ENCODE peak calls at places on chromosomes 16 and 17, in four cellular contexts. U is neural progenitor cell, K is heart left ventricle, I is transverse colon. J is an unnamed sample. For H3K9me3 and H3K4me1, the result is how much of the 10 kb centered on the place peaks cover.

GRCh38 chr16:75079346-75079926 is 37.1 kb downstream of the LDHD start:
- DNase-seq in U (no peak), K (no peak), I (no peak), J (no peak)

GRCh38 chr17:17433260-17433659 is 43.5 kb upstream of the MED9 start:
- DNase-seq in U (no peak), K (no peak), I (no peak), J (no peak)

GRCh38 chr17:63275318-63275967 is 170.7 kb downstream of the CYB561 start:
- DNase-seq in U (no peak), K (no peak), I (no peak), J (no peak)

GRCh38 chr17:76497979-76498885 is 3.0 kb downstream of the RHBDF2 start:
- DNase-seq in U (peak), K (peak), I (peak), J (no peak)

GRCh38 chr17:27889711-27890251 is 3.4 kb downstream of the LYRM9 start:
- DNase-seq in U (no peak), K (no peak), I (no peak), J (no peak)

GRCh38 chr17:72931163-72931562 is 161.3 kb downstream of the SLC39A11 start:
- DNase-seq in U (no peak), K (no peak), I (no peak), J (no peak)

GRCh38 chr17:33572615-33573014 is 279.5 kb upstream of the ASIC2 start:
- DNase-seq in U (peak), K (no peak), I (no peak), J (no peak)

GRCh38 chr16:53896711-53897110 is 192.8 kb downstream of the FTO start:
- DNase-seq in U (no peak), K (no peak), I (no peak), J (no peak)

GRCh38 chr17:36777118-36777517 is 160.2 kb upstream of the LHX1 start:
- DNase-seq in U (peak), K (no peak), I (no peak), J (peak)

GRCh38 chr17:8137645-8138342 is 13.9 kb upstream of the HES7 start:
- DNase-seq in U (no peak), K (no peak), I (no peak), J (no peak)

GRCh38 chr17:28511858-28512461 is 5.8 kb downstream of the FOXN1 start:
- DNase-seq in U (no peak), K (no peak), I (no peak), J (no peak)

GRCh38 chr16:21167929-21168602 is 9.6 kb downstream of the LDAF1 start:
- DNase-seq in U (no peak), K (no peak), I (no peak), J (no peak)

GRCh38 chr17:40553694-40554534 is 11.4 kb downstream of the CCR7 start:
- DNase-seq in U (no peak), K (peak), I (no peak), J (no peak)

GRCh38 chr16:35574011-35574410 is 2114.6 kb downstream of the TP53TG3F start:
- DNase-seq in U (no peak), K (no peak), I (no peak), J (no peak)

GRCh38 chr16:35575432-35575821 is 2116.0 kb downstream of the TP53TG3F start:
- DNase-seq in U (no peak), K (no peak), I (no peak), J (no peak)

GRCh38 chr16:35572186-35572585 is 2112.8 kb downstream of the TP53TG3F start:
- DNase-seq in U (no peak), K (no peak), I (no peak), J (no peak)

GRCh38 chr16:35573407-35573806 is 2114.0 kb downstream of the TP53TG3F start:
- DNase-seq in U (no peak), K (no peak), I (no peak), J (no peak)

DNA sequence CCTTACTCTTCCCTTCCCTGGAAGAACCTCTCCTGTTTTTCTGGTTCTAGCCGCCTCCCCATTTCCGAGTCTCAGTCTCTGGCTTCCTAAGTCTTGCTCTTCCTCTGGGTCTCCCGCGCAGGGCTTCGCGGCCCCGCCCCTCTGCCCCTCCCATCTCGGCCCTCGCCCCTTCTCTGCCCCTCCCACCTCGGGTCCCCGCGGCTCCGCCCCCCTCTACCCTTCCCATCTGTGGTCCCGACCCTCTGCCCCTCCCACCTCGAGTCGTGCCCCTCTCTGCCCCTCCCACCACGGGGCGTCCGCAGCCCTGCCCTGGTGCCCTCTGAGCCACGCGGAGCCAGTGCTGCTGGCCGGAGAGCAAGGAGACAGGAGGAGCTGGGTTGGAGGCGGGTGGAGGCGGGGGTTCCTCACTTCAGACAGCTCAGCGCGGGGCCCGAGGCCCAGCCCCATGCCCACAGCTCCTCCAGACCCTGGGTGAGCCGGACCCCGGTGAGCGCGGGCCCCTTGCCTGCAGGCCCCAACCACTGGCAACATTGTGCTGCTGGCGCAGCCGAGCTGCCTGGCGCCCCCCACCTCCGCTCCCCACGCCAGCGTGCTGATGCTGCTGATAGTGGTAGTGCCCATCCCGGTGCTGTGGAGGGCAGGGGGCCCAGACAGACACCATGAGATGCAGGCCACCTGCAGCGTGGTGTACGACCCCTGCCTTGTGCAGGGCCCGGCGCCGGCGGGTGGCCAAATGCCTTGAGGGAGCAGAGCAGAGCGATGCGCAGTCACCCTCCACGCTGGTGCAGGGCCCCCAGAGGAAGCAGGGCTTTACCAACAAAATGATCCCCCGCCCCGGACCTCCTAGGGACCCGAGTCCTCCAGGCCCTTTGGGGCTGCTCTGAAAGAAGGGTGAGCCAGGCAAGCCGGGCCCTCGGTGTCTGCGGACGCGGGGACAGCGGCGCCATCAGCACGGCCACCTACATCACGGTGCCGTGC is 2115.3 kb downstream of the TP53TG3F start:
- DNase-seq in U (no peak), K (no peak), I (no peak), J (no peak)
- H3K9me3 ChIP-seq in U (under half), K (under half), I (under half), J (under half)

GRCh38 chr17:79746955-79747507 is 16.3 kb downstream of the ENPP7 start:
- DNase-seq in U (peak), K (no peak), I (no peak), J (no peak)

GRCh38 chr17:79749156-79749815 is 18.5 kb downstream of the ENPP7 start:
- DNase-seq in U (peak), K (no peak), I (no peak), J (peak)

GRCh38 chr17:79745641-79746105 is 14.9 kb downstream of the ENPP7 start:
- DNase-seq in U (no peak), K (no peak), I (no peak), J (no peak)

GRCh38 chr17:79748296-79749099 is 17.8 kb downstream of the ENPP7 start:
- DNase-seq in U (peak), K (no peak), I (no peak), J (no peak)

DNA sequence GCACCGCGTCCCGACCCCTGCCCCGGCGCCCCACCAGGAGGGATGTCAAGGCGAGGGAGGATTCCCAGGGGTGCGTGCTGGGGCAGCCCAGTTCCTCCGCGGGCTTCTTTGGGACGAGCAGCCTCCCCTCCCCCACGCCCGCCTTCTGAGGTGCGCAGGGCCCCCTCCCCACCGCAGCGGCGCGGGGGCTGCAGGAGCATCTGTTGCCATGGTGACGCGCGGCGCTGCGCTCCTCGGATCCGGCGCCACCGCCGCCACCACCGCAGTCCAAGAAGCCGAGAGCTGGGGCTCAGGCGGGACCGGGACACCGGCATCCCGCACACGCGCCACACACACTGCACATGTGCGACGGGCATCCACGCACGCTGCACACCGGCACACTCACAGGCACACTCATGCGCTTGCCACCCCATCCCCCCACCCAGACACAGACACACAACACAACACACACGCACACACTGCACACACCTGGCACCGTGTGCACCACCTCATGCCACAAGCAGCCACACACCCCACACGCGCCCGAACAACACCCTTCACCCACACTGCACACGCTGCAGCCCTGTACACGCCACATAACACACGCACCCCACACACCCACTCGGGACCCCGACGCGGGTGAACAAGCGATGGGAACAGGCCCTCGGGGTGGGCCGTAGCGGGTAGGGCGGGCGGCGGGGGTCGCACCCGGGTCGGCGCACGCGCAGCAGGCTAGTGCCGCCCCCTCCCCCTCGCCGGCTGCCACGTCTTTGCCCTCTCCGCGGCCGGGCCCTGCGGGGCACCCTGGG is 17.0 kb downstream of the ENPP7 start:
- DNase-seq in U (peak), K (no peak), I (no peak), J (no peak)
- H3K4me3 ChIP-seq in U (peak), K (no peak), I (no peak), J (no peak)

GRCh38 chr16:4653981-4654380 is 29.4 kb downstream of the MGRN1 start:
- DNase-seq in U (no peak), K (no peak), I (peak), J (no peak)
- H3K4me1 ChIP-seq in U (under half), K (under half), I (under half), J (under half)

GRCh38 chr16:35639233-35640205 is 2180.1 kb downstream of the TP53TG3F start:
- DNase-seq in U (no peak), K (no peak), I (no peak), J (no peak)
- H3K9me3 ChIP-seq in U (under half), K (under half), I (under half), J (under half)